ENCODE peak calls at places on chromosome 10, in ten cellular contexts. I is prostate gland, Z is ovary, F is heart right ventricle, W is OCI-LY7, X is HCT116, M is stomach, A is mucosa of descending colon, K is A549, E is osteoblast. Y is an unnamed sample. For H3K4me1, the result is how much of the 10 kb centered on the place peaks cover.

GRCh38 chr10:44921061-44921460 is 9.9 kb downstream of the TMEM72 start:
- DNase-seq in A (no peak), E (no peak), I (no peak), W (no peak), M (no peak), F (no peak), K (no peak), Z (no peak), X (no peak), Y (no peak)

GRCh38 chr10:15222511-15222910 is 54.0 kb upstream of the NMT2 start:
- DNase-seq in X (no peak), W (no peak), Z (no peak), E (no peak), K (no peak), I (no peak), M (no peak), A (no peak), F (no peak), Y (no peak)

GRCh38 chr10:108911814-108912541 is 1011.3 kb downstream of the XPNPEP1 start:
- DNase-seq in W (no peak), F (peak), I (no peak), M (peak), K (peak), A (peak), E (peak), X (no peak), Z (peak), Y (no peak)

GRCh38 chr10:99779335-99779734 is 3.1 kb upstream of the ABCC2 start:
- DNase-seq in I (no peak), F (no peak), W (peak), A (no peak), Z (no peak), X (no peak), K (peak), M (no peak), E (no peak), Y (peak)

GRCh38 chr10:22629843-22630228 is 84.5 kb downstream of the PIP4K2A start:
- DNase-seq in K (no peak), X (no peak), F (no peak), Z (no peak), I (no peak), A (no peak), W (no peak), M (no peak), E (no peak), Y (no peak)

GRCh38 chr10:109183366-109183765 is 739.9 kb downstream of the XPNPEP1 start:
- DNase-seq in I (no peak), A (no peak), K (no peak), E (no peak), X (no peak), Z (no peak), M (no peak), F (no peak), W (no peak), Y (no peak)

GRCh38 chr10:129760003-129760315 is 204.1 kb downstream of the EBF3 start:
- DNase-seq in Z (no peak), K (no peak), F (no peak), I (no peak), X (no peak), W (no peak), M (peak), A (no peak), E (peak), Y (no peak)

GRCh38 chr10:95241533-95241932 is 47.5 kb downstream of the ACSM6 start:
- DNase-seq in F (no peak), I (no peak), Z (no peak), W (no peak), M (peak), K (no peak), E (no peak), X (no peak), A (no peak), Y (no peak)

GRCh38 chr10:63262674-63263073 is 129.5 kb downstream of the NRBF2 start:
- DNase-seq in Z (no peak), A (no peak), E (no peak), I (no peak), F (no peak), W (peak), X (no peak), M (no peak), K (no peak), Y (no peak)

GRCh38 chr10:63260103-63260859 is 127.2 kb downstream of the NRBF2 start:
- DNase-seq in W (no peak), I (no peak), A (no peak), M (no peak), X (no peak), K (no peak), Z (no peak), E (no peak), F (no peak), Y (no peak)

GRCh38 chr10:63258920-63259678 is 126.0 kb downstream of the NRBF2 start:
- DNase-seq in I (no peak), W (no peak), E (no peak), X (no peak), A (no peak), M (no peak), F (no peak), K (no peak), Z (no peak), Y (no peak)

GRCh38 chr10:63261496-63261895 is 128.4 kb downstream of the NRBF2 start:
- DNase-seq in E (no peak), Z (no peak), M (no peak), W (no peak), I (no peak), X (no peak), F (no peak), K (no peak), A (no peak), Y (no peak)

GRCh38 chr10:63260860-63261251 is 127.7 kb downstream of the NRBF2 start:
- DNase-seq in W (peak), Z (no peak), M (no peak), E (no peak), A (no peak), I (no peak), F (no peak), X (no peak), K (no peak), Y (no peak)
- H3K4me1 ChIP-seq in W (half or more), Z (under half), M (half or more), E (under half), A (under half), I (under half), F (half or more), X (under half), K (half or more), Y (half or more)

GRCh38 chr10:88080213-88080612 is 216.8 kb downstream of the PTEN start:
- DNase-seq in K (peak), E (no peak), A (no peak), W (peak), I (peak), M (peak), F (no peak), Z (no peak), X (no peak), Y (no peak)
- H3K4me1 ChIP-seq in K (under half), E (under half), A (under half), W (half or more), I (under half), M (under half), F (under half), Z (under half), X (under half), Y (under half)

DNA sequence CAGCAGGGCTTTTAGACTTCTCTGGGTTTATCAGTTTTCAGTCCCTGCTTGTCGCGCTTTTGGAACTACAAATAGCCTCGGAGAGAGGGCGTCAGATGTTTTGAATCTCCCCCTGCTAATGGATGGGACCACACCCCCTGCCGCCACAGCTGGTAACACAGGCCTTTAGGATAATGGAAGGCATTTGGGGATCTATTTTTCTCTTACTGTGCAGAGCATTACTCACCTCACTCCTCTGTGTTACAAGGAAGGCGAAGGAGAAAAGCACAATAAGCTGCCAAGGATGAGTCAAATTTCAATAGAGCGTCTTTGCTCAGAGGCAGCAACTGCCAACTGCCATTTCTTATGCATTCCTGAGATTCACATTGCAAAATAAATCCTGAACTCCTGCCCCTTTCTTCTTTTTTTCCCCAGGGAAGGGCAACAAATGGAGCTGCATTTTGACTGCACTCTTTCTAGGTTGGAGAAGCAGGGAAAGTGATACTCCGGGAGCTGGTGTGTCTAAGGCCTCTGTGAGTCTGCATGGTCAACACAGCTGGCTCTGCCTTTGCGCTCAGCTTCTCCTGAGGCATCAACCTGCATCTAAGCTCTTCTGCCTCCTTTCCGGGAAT is 31.5 kb upstream of the SMNDC1 start:
- DNase-seq in I (no peak), Z (no peak), X (no peak), K (peak), W (no peak), A (no peak), M (no peak), E (peak), F (no peak), Y (no peak)
- H3K4me1 ChIP-seq in I (under half), Z (under half), X (under half), K (under half), W (under half), A (under half), M (under half), E (under half), F (under half), Y (under half)

DNA sequence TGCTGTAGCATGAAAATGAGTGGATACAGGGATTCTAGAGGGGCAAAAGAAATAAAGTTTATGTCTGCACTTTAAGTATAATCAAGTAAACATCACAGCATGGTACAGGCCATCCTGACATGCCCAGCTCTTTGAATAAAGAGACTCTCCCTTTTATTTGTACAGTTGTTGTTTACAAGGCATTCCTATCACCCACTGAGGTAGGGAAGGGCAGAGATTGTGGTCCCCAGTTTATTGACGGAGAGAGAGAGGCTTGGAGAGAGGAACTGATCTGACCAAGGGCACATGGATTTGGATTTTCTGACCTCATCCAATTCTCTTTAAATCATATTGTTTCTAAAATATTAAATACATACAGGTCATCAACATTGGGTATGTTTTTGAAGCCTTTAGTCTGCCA is 53.9 kb downstream of the TACC2 start:
- DNase-seq in A (no peak), W (no peak), F (no peak), M (no peak), Z (no peak), I (no peak), E (no peak), X (no peak), K (no peak), Y (no peak)
- H3K4me1 ChIP-seq in A (under half), W (under half), F (under half), M (under half), Z (under half), I (under half), E (under half), X (under half), K (under half), Y (under half)

GRCh38 chr10:116029826-116030225 is 243.2 kb downstream of the GFRA1 start:
- DNase-seq in Z (no peak), K (no peak), X (no peak), F (no peak), W (no peak), M (no peak), A (no peak), E (no peak), I (no peak), Y (no peak)

GRCh38 chr10:116024479-116024878 is 248.5 kb downstream of the GFRA1 start:
- DNase-seq in K (no peak), Z (no peak), X (no peak), W (no peak), E (no peak), I (no peak), F (no peak), M (no peak), A (no peak), Y (no peak)

GRCh38 chr10:116026315-116026714 is 246.7 kb downstream of the GFRA1 start:
- DNase-seq in E (peak), X (no peak), K (no peak), F (no peak), M (no peak), I (no peak), W (no peak), Z (no peak), A (no peak), Y (no peak)

GRCh38 chr10:116030576-116030975 is 242.4 kb downstream of the GFRA1 start:
- DNase-seq in K (no peak), A (no peak), F (no peak), Z (no peak), M (no peak), X (no peak), E (no peak), W (no peak), I (no peak), Y (no peak)

DNA sequence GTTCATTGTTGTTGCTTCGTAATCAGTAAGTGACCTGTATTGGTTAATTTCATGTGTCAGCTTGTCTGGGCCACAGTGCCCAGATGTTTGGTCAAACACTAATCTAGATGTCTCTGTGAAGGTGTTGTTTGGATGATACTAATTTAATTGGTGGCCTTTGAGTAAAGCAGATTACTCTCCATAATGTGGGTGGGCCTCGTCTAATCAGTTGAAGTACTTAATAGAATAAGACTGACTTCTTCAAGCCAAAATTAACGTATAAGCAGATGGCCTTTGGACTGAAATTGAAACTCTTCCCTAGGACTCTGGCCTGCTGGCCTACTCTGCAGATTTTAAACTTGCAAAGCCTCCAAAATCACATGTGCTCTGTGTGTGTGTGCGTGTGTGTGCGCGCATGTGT is 245.7 kb downstream of the GFRA1 start:
- DNase-seq in K (no peak), E (no peak), X (no peak), A (no peak), W (no peak), M (no peak), F (no peak), Z (no peak), I (no peak), Y (no peak)
- H3K4me1 ChIP-seq in K (under half), E (under half), X (under half), A (under half), W (under half), M (under half), F (under half), Z (under half), I (under half), Y (under half)

Y was measured in PC-9.